ENCODE peak calls at places on chromosomes 13 and 19, in six cellular contexts. One of them, this sample, is unnamed. For H3K4me1, the result is how much of the 10 kb centered on the place peaks cover.

GRCh38 chr19:58204566-58204965 is 21.7 kb downstream of the ZNF274 start:
- DNase-seq in heart right ventricle: no peak
- DNase-seq in fibroblast of lung: no peak
- DNase-seq in body of pancreas: no peak
- DNase-seq in GM23338: no peak
- DNase-seq in Peyer's patch: no peak
- DNase-seq in this sample: no peak

GRCh38 chr13:110000534-110001345 is 214.4 kb upstream of the IRS2 start:
- DNase-seq in heart right ventricle: no peak
- DNase-seq in fibroblast of lung: peak
- DNase-seq in body of pancreas: no peak
- DNase-seq in GM23338: no peak
- DNase-seq in Peyer's patch: no peak
- DNase-seq in this sample: no peak

GRCh38 chr19:40519352-40520322 is 52.8 kb downstream of the SPTBN4 start:
- DNase-seq in heart right ventricle: no peak
- DNase-seq in fibroblast of lung: peak
- DNase-seq in body of pancreas: no peak
- DNase-seq in GM23338: peak
- DNase-seq in Peyer's patch: no peak
- DNase-seq in this sample: peak

GRCh38 chr19:6423499-6424189 is 967 bp downstream of the KHSRP start:
- DNase-seq in heart right ventricle: no peak
- DNase-seq in fibroblast of lung: peak
- DNase-seq in body of pancreas: peak
- DNase-seq in GM23338: peak
- DNase-seq in Peyer's patch: no peak
- DNase-seq in this sample: peak

GRCh38 chr13:20398459-20398858 is 127.2 kb downstream of the CRYL1 start:
- DNase-seq in heart right ventricle: no peak
- DNase-seq in fibroblast of lung: no peak
- DNase-seq in body of pancreas: no peak
- DNase-seq in GM23338: no peak
- DNase-seq in Peyer's patch: no peak
- DNase-seq in this sample: no peak

GRCh38 chr13:99991013-99991805 is 9.6 kb downstream of the ZIC2 start:
- DNase-seq in heart right ventricle: no peak
- DNase-seq in fibroblast of lung: no peak
- DNase-seq in body of pancreas: no peak
- DNase-seq in GM23338: peak
- DNase-seq in Peyer's patch: no peak
- DNase-seq in this sample: no peak

GRCh38 chr13:28336193-28336657 is 158.7 kb downstream of the FLT1 start:
- DNase-seq in heart right ventricle: peak
- DNase-seq in fibroblast of lung: peak
- DNase-seq in body of pancreas: no peak
- DNase-seq in GM23338: no peak
- DNase-seq in Peyer's patch: no peak
- DNase-seq in this sample: no peak

GRCh38 chr13:103866041-103866440 is 799.8 kb upstream of the SLC10A2 start:
- DNase-seq in heart right ventricle: no peak
- DNase-seq in fibroblast of lung: no peak
- DNase-seq in body of pancreas: no peak
- DNase-seq in GM23338: no peak
- DNase-seq in Peyer's patch: no peak
- DNase-seq in this sample: no peak

GRCh38 chr13:65914707-65915106 is 1315.4 kb downstream of the PCDH9 start:
- DNase-seq in heart right ventricle: no peak
- DNase-seq in fibroblast of lung: peak
- DNase-seq in body of pancreas: no peak
- DNase-seq in GM23338: no peak
- DNase-seq in Peyer's patch: no peak
- DNase-seq in this sample: no peak

GRCh38 chr13:47085346-47085745 is 188.5 kb upstream of the HTR2A start:
- DNase-seq in heart right ventricle: no peak
- DNase-seq in fibroblast of lung: peak
- DNase-seq in body of pancreas: no peak
- DNase-seq in GM23338: no peak
- DNase-seq in Peyer's patch: no peak
- DNase-seq in this sample: no peak

GRCh38 chr13:40758811-40759210 is 12.2 kb downstream of the MRPS31 start:
- DNase-seq in heart right ventricle: no peak
- DNase-seq in fibroblast of lung: no peak
- DNase-seq in body of pancreas: no peak
- DNase-seq in GM23338: no peak
- DNase-seq in Peyer's patch: no peak
- DNase-seq in this sample: no peak

GRCh38 chr13:48595330-48596127 is 58.2 kb upstream of the CYSLTR2 start:
- DNase-seq in heart right ventricle: peak
- DNase-seq in fibroblast of lung: peak
- DNase-seq in body of pancreas: peak
- DNase-seq in GM23338: peak
- DNase-seq in Peyer's patch: no peak
- DNase-seq in this sample: no peak

GRCh38 chr13:27379694-27380596 is 44.5 kb upstream of the GTF3A start:
- DNase-seq in heart right ventricle: no peak
- DNase-seq in fibroblast of lung: peak
- DNase-seq in body of pancreas: peak
- DNase-seq in GM23338: peak
- DNase-seq in Peyer's patch: peak
- DNase-seq in this sample: peak

GRCh38 chr19:12000152-12000981 is 35.1 kb downstream of the ZNF433 start:
- DNase-seq in heart right ventricle: no peak
- DNase-seq in fibroblast of lung: peak
- DNase-seq in body of pancreas: no peak
- DNase-seq in GM23338: no peak
- DNase-seq in Peyer's patch: no peak
- DNase-seq in this sample: no peak

DNA sequence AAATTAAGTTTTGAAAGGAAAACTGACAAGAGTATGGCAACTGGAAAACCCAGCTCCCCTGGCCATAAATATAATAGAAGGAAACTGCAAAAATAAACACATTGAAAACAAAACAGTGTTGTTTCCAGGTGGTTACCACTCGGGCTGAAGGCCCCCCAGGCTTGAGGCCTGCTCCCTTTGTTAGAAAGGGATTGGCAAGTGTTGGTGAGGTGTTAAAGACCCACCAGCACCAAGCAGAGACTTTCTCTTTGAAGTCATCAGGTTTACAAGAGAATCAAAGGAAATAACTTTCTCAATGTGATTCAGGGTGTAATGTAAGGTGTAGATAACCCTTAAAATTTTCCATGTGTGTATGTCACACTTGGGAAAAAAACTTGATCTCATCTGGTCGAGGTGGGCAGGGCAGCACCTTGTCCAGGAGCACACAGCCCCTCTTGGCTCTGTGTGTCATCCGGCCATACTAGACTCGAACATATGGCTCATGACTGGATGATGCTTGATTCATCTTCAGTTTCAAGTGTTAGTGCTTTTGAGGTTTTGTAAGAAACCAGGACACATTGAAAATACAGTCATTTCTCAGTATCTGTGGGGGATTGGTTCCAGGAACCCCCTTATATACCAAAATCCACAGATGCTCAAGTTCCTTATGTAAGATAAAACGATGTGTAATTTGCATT is 7.8 kb downstream of the ACTN4 start:
- DNase-seq in heart right ventricle: no peak
- DNase-seq in fibroblast of lung: peak
- DNase-seq in body of pancreas: no peak
- DNase-seq in GM23338: no peak
- DNase-seq in Peyer's patch: no peak
- DNase-seq in this sample: no peak
- H3K4me3 ChIP-seq in heart right ventricle: no peak
- H3K4me3 ChIP-seq in fibroblast of lung: no peak
- H3K4me3 ChIP-seq in body of pancreas: no peak
- H3K4me3 ChIP-seq in GM23338: peak
- H3K4me3 ChIP-seq in Peyer's patch: no peak
- H3K4me3 ChIP-seq in this sample: no peak

GRCh38 chr19:48171584-48172170 is 1.2 kb downstream of the ZSWIM9 start:
- DNase-seq in heart right ventricle: no peak
- DNase-seq in fibroblast of lung: no peak
- DNase-seq in body of pancreas: no peak
- DNase-seq in GM23338: no peak
- DNase-seq in Peyer's patch: no peak
- DNase-seq in this sample: peak
- H3K4me1 ChIP-seq in heart right ventricle: under half
- H3K4me1 ChIP-seq in fibroblast of lung: under half
- H3K4me1 ChIP-seq in body of pancreas: under half
- H3K4me1 ChIP-seq in GM23338: under half
- H3K4me1 ChIP-seq in Peyer's patch: under half
- H3K4me1 ChIP-seq in this sample: under half

DNA sequence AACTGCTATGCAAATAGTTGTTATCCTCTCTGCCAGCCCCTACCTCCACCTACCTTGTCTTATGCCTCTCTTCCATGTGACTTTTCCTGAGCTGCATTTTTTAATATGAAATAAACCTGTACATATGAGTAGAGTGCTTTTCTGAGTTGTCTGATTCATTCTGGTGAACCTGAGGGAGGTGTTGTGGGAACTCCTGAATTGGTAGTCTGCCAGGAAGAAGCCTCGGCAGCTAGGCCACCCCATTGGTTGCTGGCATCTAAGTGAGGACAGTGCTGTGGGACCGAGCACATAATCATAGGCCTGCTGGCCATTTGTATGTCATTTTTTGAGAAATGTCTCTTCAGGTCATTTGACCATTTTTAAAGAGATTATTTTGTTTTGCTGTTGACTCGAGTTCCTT is 1146.8 kb downstream of the UQCRFS1 start:
- DNase-seq in heart right ventricle: no peak
- DNase-seq in fibroblast of lung: no peak
- DNase-seq in body of pancreas: no peak
- DNase-seq in GM23338: no peak
- DNase-seq in Peyer's patch: no peak
- DNase-seq in this sample: no peak
- TF ChIP-seq CTCF in heart right ventricle: no peak
- TF ChIP-seq CTCF in fibroblast of lung: no peak
- TF ChIP-seq CTCF in body of pancreas: no peak
- TF ChIP-seq CTCF in GM23338: no peak
- TF ChIP-seq CTCF in Peyer's patch: no peak
- TF ChIP-seq CTCF in this sample: no peak

GRCh38 chr19:17553256-17553655 is 2.2 kb upstream of the COLGALT1 start:
- DNase-seq in heart right ventricle: peak
- DNase-seq in fibroblast of lung: peak
- DNase-seq in body of pancreas: no peak
- DNase-seq in GM23338: peak
- DNase-seq in Peyer's patch: no peak
- DNase-seq in this sample: no peak
- H3K4me3 ChIP-seq in heart right ventricle: no peak
- H3K4me3 ChIP-seq in fibroblast of lung: no peak
- H3K4me3 ChIP-seq in body of pancreas: no peak
- H3K4me3 ChIP-seq in GM23338: no peak
- H3K4me3 ChIP-seq in Peyer's patch: no peak
- H3K4me3 ChIP-seq in this sample: no peak

DNA sequence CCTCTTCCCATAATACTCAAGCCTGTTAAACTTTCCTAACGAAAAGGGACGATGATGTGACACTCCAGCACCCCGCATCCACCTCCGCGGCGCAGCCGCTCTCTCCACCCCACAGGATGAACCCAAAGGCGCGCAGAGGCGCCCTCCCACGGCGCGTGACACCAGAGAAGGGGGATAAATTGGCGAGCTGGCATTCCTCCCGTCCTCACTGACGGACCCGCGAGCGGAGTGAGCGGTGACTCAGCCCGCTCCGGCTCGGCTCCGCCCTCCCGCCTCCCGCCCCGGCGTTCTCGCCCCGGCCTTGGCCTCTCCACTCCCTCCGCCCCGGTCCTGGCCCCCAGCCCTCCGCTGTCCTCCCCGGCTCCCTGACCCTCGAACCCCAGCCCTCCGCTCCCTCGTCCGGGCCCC is 590 bp downstream of the TUBGCP3 start:
- DNase-seq in heart right ventricle: peak
- DNase-seq in fibroblast of lung: peak
- DNase-seq in body of pancreas: peak
- DNase-seq in GM23338: peak
- DNase-seq in Peyer's patch: peak
- DNase-seq in this sample: peak
- H3K4me1 ChIP-seq in heart right ventricle: under half
- H3K4me1 ChIP-seq in fibroblast of lung: under half
- H3K4me1 ChIP-seq in body of pancreas: under half
- H3K4me1 ChIP-seq in GM23338: under half
- H3K4me1 ChIP-seq in Peyer's patch: under half
- H3K4me1 ChIP-seq in this sample: under half

GRCh38 chr19:3977242-3978143 is 6.6 kb upstream of the DAPK3 start:
- DNase-seq in heart right ventricle: peak
- DNase-seq in fibroblast of lung: no peak
- DNase-seq in body of pancreas: peak
- DNase-seq in GM23338: peak
- DNase-seq in Peyer's patch: no peak
- DNase-seq in this sample: no peak
- TF ChIP-seq CTCF in heart right ventricle: no peak
- TF ChIP-seq CTCF in fibroblast of lung: peak
- TF ChIP-seq CTCF in body of pancreas: no peak
- TF ChIP-seq CTCF in GM23338: no peak
- TF ChIP-seq CTCF in Peyer's patch: no peak
- TF ChIP-seq CTCF in this sample: no peak

GRCh38 chr19:47239152-47239551 is 8.2 kb upstream of the BBC3 start:
- DNase-seq in heart right ventricle: no peak
- DNase-seq in fibroblast of lung: peak
- DNase-seq in body of pancreas: no peak
- DNase-seq in GM23338: peak
- DNase-seq in Peyer's patch: no peak
- DNase-seq in this sample: no peak
- H3K4me3 ChIP-seq in heart right ventricle: peak
- H3K4me3 ChIP-seq in fibroblast of lung: no peak
- H3K4me3 ChIP-seq in body of pancreas: no peak
- H3K4me3 ChIP-seq in GM23338: peak
- H3K4me3 ChIP-seq in Peyer's patch: peak
- H3K4me3 ChIP-seq in this sample: no peak

GRCh38 chr19:48398329-48399235 is 5.1 kb downstream of the GRIN2D start:
- DNase-seq in heart right ventricle: peak
- DNase-seq in fibroblast of lung: peak
- DNase-seq in body of pancreas: peak
- DNase-seq in GM23338: peak
- DNase-seq in Peyer's patch: peak
- DNase-seq in this sample: peak
- H3K4me1 ChIP-seq in heart right ventricle: under half
- H3K4me1 ChIP-seq in fibroblast of lung: under half
- H3K4me1 ChIP-seq in body of pancreas: under half
- H3K4me1 ChIP-seq in GM23338: half or more
- H3K4me1 ChIP-seq in Peyer's patch: under half
- H3K4me1 ChIP-seq in this sample: under half

GRCh38 chr19:38719761-38720558 is 24.3 kb downstream of the CAPN12 start:
- DNase-seq in heart right ventricle: no peak
- DNase-seq in fibroblast of lung: peak
- DNase-seq in body of pancreas: no peak
- DNase-seq in GM23338: no peak
- DNase-seq in Peyer's patch: no peak
- DNase-seq in this sample: no peak
- TF ChIP-seq CTCF in heart right ventricle: peak
- TF ChIP-seq CTCF in fibroblast of lung: no peak
- TF ChIP-seq CTCF in body of pancreas: no peak
- TF ChIP-seq CTCF in GM23338: no peak
- TF ChIP-seq CTCF in Peyer's patch: no peak
- TF ChIP-seq CTCF in this sample: no peak

This sample was measured in mucosa of descending colon.